ENCODE peak calls at places on chromosome 21, in five cellular contexts. W is uterus, F is aorta, S is fibroblast of lung, L is H1. R is an unnamed sample.

GRCh38 chr21:37793660-37794059 is 122.6 kb downstream of the KCNJ6 start:
- DNase-seq in W (no peak), F (no peak), S (peak), L (no peak), R (no peak)

GRCh38 chr21:26732442-26733221 is 112.6 kb downstream of the ADAMTS1 start:
- DNase-seq in W (peak), F (peak), S (peak), L (peak), R (no peak)

GRCh38 chr21:15141236-15141970 is 76.6 kb upstream of the NRIP1 start:
- DNase-seq in W (no peak), F (no peak), S (no peak), L (no peak), R (no peak)

GRCh38 chr21:46326110-46326703 is 2.3 kb downstream of the PCNT start:
- DNase-seq in W (no peak), F (no peak), S (no peak), L (no peak), R (no peak)

GRCh38 chr21:46215436-46216131 is 13.0 kb downstream of the LSS start:
- DNase-seq in W (no peak), F (peak), S (no peak), L (no peak), R (no peak)

GRCh38 chr21:22120616-22121266 is 1122.5 kb downstream of the NCAM2 start:
- DNase-seq in W (no peak), F (no peak), S (no peak), L (peak), R (no peak)

GRCh38 chr21:15291621-15292266 is 226.9 kb upstream of the NRIP1 start:
- DNase-seq in W (no peak), F (no peak), S (no peak), L (no peak), R (no peak)

GRCh38 chr21:39527664-39528381 is 76.1 kb downstream of the SH3BGR start:
- DNase-seq in W (no peak), F (no peak), S (no peak), L (no peak), R (no peak)

GRCh38 chr21:34367320-34367935 is 3.6 kb downstream of the KCNE2 start:
- DNase-seq in W (peak), F (no peak), S (peak), L (peak), R (no peak)

GRCh38 chr21:35075546-35075945 is 26.4 kb upstream of the RUNX1 start:
- DNase-seq in W (no peak), F (no peak), S (peak), L (no peak), R (no peak)

GRCh38 chr21:34814529-34814951 is 145.7 kb downstream of the CLIC6 start:
- DNase-seq in W (no peak), F (no peak), S (no peak), L (no peak), R (no peak)

GRCh38 chr21:29953072-29953471 is 13.3 kb upstream of the GRIK1 start:
- DNase-seq in W (no peak), F (no peak), S (no peak), L (no peak), R (no peak)

GRCh38 chr21:40210251-40210650 is 343.0 kb downstream of the PCP4 start:
- DNase-seq in W (no peak), F (no peak), S (no peak), L (no peak), R (no peak)

GRCh38 chr21:38965241-38965640 is 159.5 kb downstream of the ETS2 start:
- DNase-seq in W (no peak), F (no peak), S (peak), L (no peak), R (no peak)

GRCh38 chr21:31172328-31172727 is 134.1 kb upstream of the KRTAP19-8 start:
- DNase-seq in W (no peak), F (no peak), S (no peak), L (no peak), R (no peak)

GRCh38 chr21:14987370-14988170 is 77.2 kb downstream of the NRIP1 start:
- DNase-seq in W (no peak), F (no peak), S (no peak), L (no peak), R (no peak)

GRCh38 chr21:35071347-35071746 is 22.2 kb upstream of the RUNX1 start:
- DNase-seq in W (no peak), F (no peak), S (no peak), L (no peak), R (no peak)

GRCh38 chr21:34201001-34201400 is 127.6 kb downstream of the MRPS6 start:
- DNase-seq in W (no peak), F (no peak), S (no peak), L (no peak), R (no peak)

GRCh38 chr21:8994640-8995511 is 1526.5 kb upstream of the TPTE start:
- DNase-seq in W (no peak), F (no peak), S (peak), L (no peak), R (no peak)

GRCh38 chr21:46454142-46454541 is 4.5 kb upstream of the DIP2A start:
- DNase-seq in W (no peak), F (no peak), S (peak), L (no peak), R (no peak)

GRCh38 chr21:15001773-15002647 is 62.8 kb downstream of the NRIP1 start:
- DNase-seq in W (no peak), F (no peak), S (no peak), L (no peak), R (no peak)

GRCh38 chr21:34705032-34705431 is 36.2 kb downstream of the CLIC6 start:
- DNase-seq in W (no peak), F (no peak), S (no peak), L (no peak), R (no peak)

DNA sequence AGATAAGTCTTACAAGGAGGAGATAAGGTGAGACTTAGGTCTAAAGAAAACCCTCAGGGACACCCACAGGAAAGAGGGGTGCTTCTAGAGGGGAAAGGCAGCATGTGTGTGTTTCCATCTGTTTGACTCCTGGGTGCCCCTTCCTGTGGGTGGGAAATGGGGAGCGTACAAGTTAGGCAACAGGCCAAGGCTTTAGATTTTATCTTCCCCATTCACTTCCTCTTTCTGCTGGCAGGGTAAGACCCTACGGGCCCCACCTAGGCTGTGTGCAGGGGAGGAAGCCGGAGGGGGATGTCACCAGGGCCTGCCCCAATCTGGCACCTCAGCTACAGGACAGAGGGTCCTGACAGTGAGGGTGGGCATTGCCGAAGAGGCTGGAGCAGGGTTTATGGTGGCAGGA is 2.5 kb upstream of the OLIG1 start:
- DNase-seq in W (no peak), F (no peak), S (no peak), L (no peak), R (no peak)
- H3K27ac ChIP-seq in W (no peak), F (no peak), S (no peak), L (no peak), R (no peak)

DNA sequence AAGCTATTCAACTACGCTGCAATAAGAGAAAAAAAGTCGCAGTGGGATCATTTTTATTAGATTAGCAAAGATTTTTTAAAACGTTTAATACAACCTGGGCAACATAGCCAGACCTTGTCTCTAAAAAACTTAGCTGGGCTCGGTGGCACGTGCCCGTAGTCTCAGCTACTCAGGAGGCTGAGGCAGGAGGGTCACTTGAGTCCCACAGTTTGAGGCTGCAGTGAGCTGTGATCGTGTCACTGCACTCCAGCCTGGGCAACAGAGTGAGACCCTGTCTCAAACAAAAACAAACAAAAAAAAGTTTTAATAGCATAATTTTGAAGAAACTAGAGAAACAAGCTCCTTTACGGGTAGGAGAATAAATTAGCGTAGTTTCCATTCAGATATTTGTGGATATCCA is 1.0 kb upstream of the PRDM15 start:
- DNase-seq in W (no peak), F (no peak), S (no peak), L (no peak), R (no peak)
- H3K27ac ChIP-seq in W (no peak), F (no peak), S (no peak), L (no peak), R (no peak)

GRCh38 chr21:36699546-36700294 is 805 bp downstream of the SIM2 start:
- DNase-seq in W (no peak), F (peak), S (no peak), L (peak), R (no peak)
- H3K27ac ChIP-seq in W (no peak), F (no peak), S (no peak), L (no peak), R (peak)

GRCh38 chr21:44515359-44516165 is 24.4 kb downstream of the KRTAP10-1 start:
- DNase-seq in W (no peak), F (no peak), S (no peak), L (no peak), R (no peak)
- H3K27ac ChIP-seq in W (no peak), F (no peak), S (no peak), L (no peak), R (no peak)

GRCh38 chr21:45019076-45019886 is 55.1 kb upstream of the ADARB1 start:
- DNase-seq in W (peak), F (peak), S (peak), L (no peak), R (no peak)

GRCh38 chr21:45018131-45019075 is 56.0 kb upstream of the ADARB1 start:
- DNase-seq in W (peak), F (peak), S (no peak), L (no peak), R (no peak)

GRCh38 chr21:45016031-45016430 is 58.3 kb upstream of the ADARB1 start:
- DNase-seq in W (no peak), F (peak), S (no peak), L (no peak), R (no peak)

GRCh38 chr21:45016491-45017375 is 57.6 kb upstream of the ADARB1 start:
- DNase-seq in W (peak), F (peak), S (no peak), L (no peak), R (no peak)

DNA sequence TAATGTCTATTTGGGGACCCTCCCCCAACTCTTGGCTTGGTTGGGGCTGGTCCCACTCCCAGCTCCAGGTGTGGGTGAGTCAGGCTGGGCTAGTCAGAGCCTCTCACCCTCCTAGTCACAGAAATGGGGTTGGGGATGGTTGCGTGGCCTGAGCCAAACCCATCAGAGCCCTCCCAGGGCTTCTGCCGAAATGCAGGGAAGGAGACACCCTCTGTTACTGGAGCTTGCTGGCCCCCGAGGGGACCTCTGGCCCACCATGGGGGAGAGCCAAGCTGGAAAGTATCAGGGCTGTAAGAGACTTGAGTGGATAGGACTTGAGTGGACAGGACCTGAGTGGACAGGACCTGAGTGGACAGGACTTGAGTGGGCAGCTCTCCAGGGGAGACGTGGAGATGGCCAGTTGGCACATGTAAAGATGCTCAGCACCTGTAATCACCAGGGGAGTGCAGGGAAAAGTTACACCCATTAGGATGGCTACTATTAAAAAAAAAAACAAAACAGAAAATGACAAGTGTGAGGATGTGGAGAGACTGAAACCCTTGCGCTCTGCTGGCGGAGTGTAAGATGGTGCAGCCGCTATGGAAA is 56.9 kb upstream of the ADARB1 start:
- DNase-seq in W (peak), F (peak), S (no peak), L (no peak), R (no peak)
- H3K27ac ChIP-seq in W (no peak), F (no peak), S (no peak), L (no peak), R (no peak)

R was measured in esophagus squamous epithelium.